ENCODE peak calls at places on chromosome 12, in seven cellular contexts. F, M, S, P, C, L and W are unnamed samples.

GRCh38 chr12:82774666-82775065 is 88.0 kb downstream of the TMTC2 start:
- DNase-seq in L (no peak), C (no peak), S (no peak), M (no peak), P (no peak), F (no peak), W (no peak)

GRCh38 chr12:112820796-112821195 is 29.2 kb downstream of the RPH3A start:
- DNase-seq in M (no peak), L (no peak), P (no peak), F (no peak), C (no peak), S (no peak), W (no peak)

GRCh38 chr12:102567031-102567985 is 86.9 kb upstream of the IGF1 start:
- DNase-seq in L (no peak), C (no peak), P (peak), F (peak), M (no peak), S (peak), W (no peak)

GRCh38 chr12:118103601-118104382 is at the start of gene VSIG10:
- DNase-seq in P (peak), C (no peak), L (peak), F (no peak), S (peak), M (peak), W (peak)

GRCh38 chr12:105920161-105920684 is 218.5 kb downstream of the NUAK1 start:
- DNase-seq in M (no peak), P (no peak), F (no peak), L (no peak), C (no peak), S (peak), W (no peak)

GRCh38 chr12:115895247-115895646 is 382.2 kb downstream of the MED13L start:
- DNase-seq in M (no peak), F (no peak), S (peak), C (no peak), P (peak), L (no peak), W (no peak)

GRCh38 chr12:8992086-8992409 is 2.7 kb downstream of the KLRG1 start:
- DNase-seq in L (no peak), M (no peak), F (no peak), S (no peak), P (no peak), C (no peak), W (no peak)

GRCh38 chr12:69900720-69901131 is 75.7 kb downstream of the MYRFL start:
- DNase-seq in F (no peak), L (peak), M (peak), S (peak), C (peak), P (peak), W (peak)

GRCh38 chr12:97640826-97641225 is 178.2 kb downstream of the RMST start:
- DNase-seq in M (no peak), C (no peak), P (no peak), S (no peak), L (no peak), F (no peak), W (no peak)

GRCh38 chr12:124734224-124734788 is 129.4 kb downstream of the SCARB1 start:
- DNase-seq in S (peak), P (no peak), F (no peak), C (no peak), L (peak), M (no peak), W (no peak)

GRCh38 chr12:112361271-112361670 is 21.0 kb downstream of the HECTD4 start:
- DNase-seq in P (no peak), M (no peak), C (no peak), L (no peak), F (no peak), S (no peak), W (no peak)

GRCh38 chr12:52351196-52352059 is 15.9 kb downstream of the KRT85 start:
- DNase-seq in C (peak), L (no peak), S (no peak), P (no peak), F (no peak), M (peak), W (no peak)

GRCh38 chr12:109289004-109289403 is 20.1 kb downstream of the FOXN4 start:
- DNase-seq in C (no peak), S (no peak), L (no peak), P (no peak), F (no peak), M (no peak), W (no peak)

GRCh38 chr12:13103391-13104033 is at the start of gene GSG1:
- DNase-seq in M (no peak), S (no peak), P (no peak), F (no peak), L (no peak), C (no peak), W (no peak)

GRCh38 chr12:91562476-91562875 is 379.9 kb upstream of the DCN start:
- DNase-seq in L (no peak), P (no peak), S (peak), C (no peak), M (no peak), F (no peak), W (no peak)

GRCh38 chr12:54207539-54208267 is 18.9 kb upstream of the SMUG1 start:
- DNase-seq in C (peak), L (peak), S (peak), P (peak), M (peak), F (no peak), W (peak)

GRCh38 chr12:106274575-106275081 is 26.8 kb upstream of the CKAP4 start:
- DNase-seq in M (peak), P (no peak), C (no peak), L (no peak), S (no peak), F (no peak), W (no peak)

GRCh38 chr12:89179245-89179644 is 173.1 kb downstream of the DUSP6 start:
- DNase-seq in C (no peak), L (no peak), S (peak), P (no peak), F (no peak), M (no peak), W (no peak)

GRCh38 chr12:2960432-2960956 is 1.3 kb downstream of the TEAD4 start:
- DNase-seq in F (no peak), P (peak), C (no peak), L (peak), S (peak), M (no peak), W (peak)

GRCh38 chr12:93571360-93571853 is 1.1 kb upstream of the SOCS2 start:
- DNase-seq in M (peak), L (peak), C (peak), P (peak), S (peak), F (no peak), W (peak)

GRCh38 chr12:99054601-99055128 is 409.6 kb downstream of the APAF1 start:
- DNase-seq in M (no peak), P (no peak), C (no peak), F (no peak), S (no peak), L (no peak), W (no peak)

GRCh38 chr12:57111046-57111698 is at the start of gene STAT6:
- DNase-seq in P (peak), M (peak), S (peak), F (no peak), L (peak), C (peak), W (peak)

GRCh38 chr12:25052191-25053020 is 103.5 kb upstream of the BCAT1 start:
- DNase-seq in L (no peak), F (no peak), P (no peak), S (no peak), C (peak), M (no peak), W (peak)

GRCh38 chr12:130134563-130134915 is 27.7 kb upstream of the FZD10 start:
- DNase-seq in F (no peak), L (no peak), S (no peak), M (no peak), P (no peak), C (no peak), W (no peak)

GRCh38 chr12:25745281-25745680 is 192.2 kb upstream of the LMNTD1 start:
- DNase-seq in M (no peak), S (no peak), L (no peak), F (no peak), C (no peak), P (no peak), W (no peak)

GRCh38 chr12:130747867-130748740 is 32.0 kb upstream of the RIMBP2 start:
- DNase-seq in M (peak), F (no peak), C (peak), P (peak), S (peak), L (peak), W (peak)

GRCh38 chr12:123601602-123602489 is at the start of gene DDX55:
- DNase-seq in C (peak), S (peak), L (peak), P (peak), F (peak), M (peak), W (peak)

GRCh38 chr12:6752181-6752930 is 585 bp downstream of the MLF2 start:
- DNase-seq in F (no peak), C (peak), L (peak), P (no peak), S (peak), M (peak), W (peak)
- TF ChIP-seq CTCF in F (peak), C (no peak), L (peak), P (no peak), S (peak), M (peak), W (no peak)

GRCh38 chr12:55743131-55743921 is 404 bp downstream of the GDF11 start:
- DNase-seq in P (peak), M (peak), L (peak), S (peak), F (no peak), C (peak), W (peak)
- TF ChIP-seq CTCF in P (peak), M (no peak), L (no peak), S (peak), F (no peak), C (no peak), W (peak)

DNA sequence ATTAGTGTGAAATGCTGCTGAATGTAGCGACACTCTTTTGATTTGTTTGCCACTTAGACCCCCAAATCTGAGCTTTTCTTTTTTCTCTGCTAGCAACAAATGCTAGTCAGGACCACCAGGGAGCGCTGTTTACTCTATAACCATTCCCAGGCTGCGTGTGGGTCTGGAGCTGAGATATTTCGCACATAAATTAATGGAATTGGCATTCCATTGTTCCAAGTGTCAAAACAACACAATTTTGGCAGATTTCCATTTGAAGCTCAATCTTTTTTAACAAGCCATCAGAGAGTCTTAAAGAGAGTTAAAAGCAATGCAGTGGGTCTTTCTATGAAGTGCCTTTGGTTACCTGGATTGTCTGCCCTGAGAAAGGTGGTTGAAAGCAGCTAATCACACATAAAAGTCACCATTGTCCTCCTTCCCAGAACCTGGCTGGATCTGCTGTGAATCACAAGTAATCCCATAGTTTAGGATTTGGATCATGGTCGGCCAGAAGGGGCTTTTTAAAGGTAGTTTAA is 7.4 kb upstream of the TMEM132C start:
- DNase-seq in M (peak), S (peak), P (no peak), F (no peak), L (no peak), C (no peak), W (no peak)
- TF ChIP-seq CTCF in M (peak), S (peak), P (no peak), F (no peak), L (no peak), C (no peak), W (peak)

GRCh38 chr12:63319386-63319785 is 168.4 kb upstream of the AVPR1A start:
- DNase-seq in L (no peak), C (no peak), M (no peak), P (peak), F (no peak), S (no peak), W (no peak)
- TF ChIP-seq CTCF in L (no peak), C (no peak), M (no peak), P (peak), F (no peak), S (no peak), W (no peak)

GRCh38 chr12:67929373-67929772 is 59.9 kb upstream of the IFNG-AS1 start:
- DNase-seq in C (no peak), L (no peak), F (no peak), S (no peak), P (no peak), M (no peak), W (no peak)
- TF ChIP-seq CTCF in C (no peak), L (no peak), F (no peak), S (no peak), P (no peak), M (no peak), W (no peak)

GRCh38 chr12:48865441-48866290 is at the start of gene RND1:
- DNase-seq in F (peak), S (peak), C (peak), M (peak), P (peak), L (peak), W (peak)
- TF ChIP-seq CTCF in F (peak), S (no peak), C (no peak), M (peak), P (no peak), L (no peak), W (no peak)

GRCh38 chr12:6352198-6353173 is 10.6 kb upstream of the TNFRSF1A start:
- DNase-seq in P (no peak), L (no peak), M (no peak), S (no peak), C (no peak), F (no peak), W (no peak)

GRCh38 chr12:6356374-6356820 is 14.5 kb upstream of the TNFRSF1A start:
- DNase-seq in C (no peak), F (no peak), L (no peak), S (no peak), P (no peak), M (no peak), W (no peak)

GRCh38 chr12:6355491-6356373 is 13.9 kb upstream of the TNFRSF1A start:
- DNase-seq in S (no peak), F (no peak), C (no peak), P (no peak), L (no peak), M (no peak), W (no peak)

GRCh38 chr12:6351622-6352021 is 9.7 kb upstream of the TNFRSF1A start:
- DNase-seq in S (no peak), F (no peak), P (no peak), C (no peak), L (no peak), M (no peak), W (no peak)

GRCh38 chr12:6354539-6355393 is 12.9 kb upstream of the TNFRSF1A start:
- DNase-seq in L (no peak), F (no peak), C (no peak), S (no peak), M (no peak), P (no peak), W (no peak)
- TF ChIP-seq CTCF in L (no peak), F (no peak), C (no peak), S (no peak), M (no peak), P (no peak), W (no peak)

GRCh38 chr12:121288158-121288848 is 8.2 kb downstream of the CAMKK2 start:
- DNase-seq in C (no peak), S (no peak), L (no peak), F (no peak), M (no peak), P (no peak), W (peak)
- TF ChIP-seq CTCF in C (no peak), S (no peak), L (no peak), F (no peak), M (no peak), P (no peak), W (no peak)

GRCh38 chr12:60602601-60603000 is 1006.8 kb downstream of the SLC16A7 start:
- DNase-seq in M (no peak), S (no peak), P (no peak), F (no peak), C (no peak), L (no peak), W (no peak)
- TF ChIP-seq CTCF in M (no peak), S (no peak), P (no peak), F (no peak), C (no peak), L (no peak), W (no peak)